ENCODE peak calls at places on chromosomes 5 and 9, in six cellular contexts. Q, U, R, E, D and A are unnamed samples.

GRCh38 chr5:82657036-82657699 is 379.0 kb upstream of the RPS23 start:
- DNase-seq in Q (no peak), U (no peak), R (no peak), E (no peak), D (no peak), A (no peak)

GRCh38 chr9:79693750-79694149 is 122.0 kb downstream of the TLE4 start:
- DNase-seq in Q (no peak), U (no peak), R (no peak), E (no peak), D (no peak), A (no peak)

GRCh38 chr9:87973122-87973521 is 1.2 kb downstream of the CDK20 start:
- DNase-seq in Q (no peak), U (no peak), R (no peak), E (no peak), D (no peak), A (no peak)

GRCh38 chr9:132141364-132141947 is 20.4 kb upstream of the NTNG2 start:
- DNase-seq in Q (no peak), U (no peak), R (peak), E (peak), D (peak), A (peak)

GRCh38 chr5:8456846-8457186 is 587.9 kb downstream of the MTRR start:
- DNase-seq in Q (no peak), U (no peak), R (no peak), E (no peak), D (no peak), A (peak)

GRCh38 chr5:10289353-10289752 is 18.3 kb downstream of the CMBL start:
- DNase-seq in Q (no peak), U (no peak), R (no peak), E (no peak), D (peak), A (no peak)

GRCh38 chr5:68395844-68396523 is 180.4 kb downstream of the PIK3R1 start:
- DNase-seq in Q (no peak), U (no peak), R (no peak), E (no peak), D (no peak), A (no peak)

GRCh38 chr5:22787807-22788206 is 65.3 kb downstream of the CDH12 start:
- DNase-seq in Q (no peak), U (no peak), R (no peak), E (no peak), D (no peak), A (no peak)

GRCh38 chr9:18438300-18438925 is 35.5 kb upstream of the ADAMTSL1 start:
- DNase-seq in Q (no peak), U (peak), R (peak), E (peak), D (peak), A (no peak)

GRCh38 chr5:82073179-82073578 is 101.4 kb downstream of the ATG10 start:
- DNase-seq in Q (no peak), U (no peak), R (no peak), E (no peak), D (peak), A (no peak)

GRCh38 chr9:70609542-70610286 is 195.3 kb upstream of the KLF9 start:
- DNase-seq in Q (no peak), U (no peak), R (no peak), E (no peak), D (peak), A (no peak)

GRCh38 chr9:137254624-137255447 is at the start of gene NELFB:
- DNase-seq in Q (peak), U (peak), R (peak), E (peak), D (peak), A (peak)

GRCh38 chr5:132005591-132005990 is 5.9 kb downstream of the ACSL6 start:
- DNase-seq in Q (no peak), U (no peak), R (no peak), E (no peak), D (no peak), A (no peak)

GRCh38 chr5:52915176-52915875 is 73.8 kb upstream of the ITGA2 start:
- DNase-seq in Q (peak), U (peak), R (no peak), E (peak), D (peak), A (peak)

GRCh38 chr5:73709536-73710129 is 83.6 kb downstream of the ARHGEF28 start:
- DNase-seq in Q (no peak), U (no peak), R (no peak), E (no peak), D (no peak), A (no peak)

GRCh38 chr5:39283231-39283818 is 64.0 kb upstream of the FYB1 start:
- DNase-seq in Q (peak), U (peak), R (no peak), E (peak), D (peak), A (peak)

GRCh38 chr9:13675638-13676000 is 396.1 kb upstream of the MPDZ start:
- DNase-seq in Q (no peak), U (no peak), R (no peak), E (no peak), D (no peak), A (no peak)

GRCh38 chr5:150589791-150590601 is 50.5 kb upstream of the SYNPO start:
- DNase-seq in Q (no peak), U (peak), R (no peak), E (peak), D (peak), A (peak)

GRCh38 chr9:130962418-130963316 is 23.6 kb upstream of the FIBCD1 start:
- DNase-seq in Q (no peak), U (no peak), R (no peak), E (no peak), D (peak), A (no peak)